ENCODE peak calls at places on chromosomes 6 and 20, in nine cellular contexts. One of them, this sample, is unnamed. For H3K4me1, the result is how much of the 10 kb centered on the place peaks cover.

GRCh38 chr6:84422380-84422968 is 195.0 kb upstream of the CEP162 start:
- DNase-seq in trophoblast cell: peak
- DNase-seq in CD8-positive, alpha-beta T cell: no peak
- DNase-seq in right cardiac atrium: peak
- DNase-seq in gastrocnemius medialis: no peak
- DNase-seq in hepatocyte: peak
- DNase-seq in fibroblast of lung: peak
- DNase-seq in cardiac muscle cell: peak
- DNase-seq in neuronal stem cell: peak
- DNase-seq in this sample: peak

GRCh38 chr20:33693741-33694645 is 7.8 kb upstream of the E2F1 start:
- DNase-seq in trophoblast cell: no peak
- DNase-seq in CD8-positive, alpha-beta T cell: no peak
- DNase-seq in right cardiac atrium: peak
- DNase-seq in gastrocnemius medialis: no peak
- DNase-seq in hepatocyte: no peak
- DNase-seq in fibroblast of lung: no peak
- DNase-seq in cardiac muscle cell: no peak
- DNase-seq in neuronal stem cell: no peak
- DNase-seq in this sample: no peak

GRCh38 chr6:89385156-89385667 is 26.9 kb downstream of the RRAGD start:
- DNase-seq in trophoblast cell: no peak
- DNase-seq in CD8-positive, alpha-beta T cell: no peak
- DNase-seq in right cardiac atrium: no peak
- DNase-seq in gastrocnemius medialis: peak
- DNase-seq in hepatocyte: no peak
- DNase-seq in fibroblast of lung: no peak
- DNase-seq in cardiac muscle cell: no peak
- DNase-seq in neuronal stem cell: no peak
- DNase-seq in this sample: peak

GRCh38 chr6:52503344-52503747 is 73.5 kb downstream of the TRAM2 start:
- DNase-seq in trophoblast cell: no peak
- DNase-seq in CD8-positive, alpha-beta T cell: no peak
- DNase-seq in right cardiac atrium: no peak
- DNase-seq in gastrocnemius medialis: no peak
- DNase-seq in hepatocyte: no peak
- DNase-seq in fibroblast of lung: no peak
- DNase-seq in cardiac muscle cell: peak
- DNase-seq in neuronal stem cell: no peak
- DNase-seq in this sample: peak

GRCh38 chr6:22878706-22879105 is 309.3 kb downstream of the HDGFL1 start:
- DNase-seq in trophoblast cell: no peak
- DNase-seq in CD8-positive, alpha-beta T cell: no peak
- DNase-seq in right cardiac atrium: no peak
- DNase-seq in gastrocnemius medialis: no peak
- DNase-seq in hepatocyte: no peak
- DNase-seq in fibroblast of lung: no peak
- DNase-seq in cardiac muscle cell: no peak
- DNase-seq in neuronal stem cell: no peak
- DNase-seq in this sample: no peak

GRCh38 chr6:106360989-106361430 is 493 bp downstream of the CRYBG1 start:
- DNase-seq in trophoblast cell: peak
- DNase-seq in CD8-positive, alpha-beta T cell: no peak
- DNase-seq in right cardiac atrium: peak
- DNase-seq in gastrocnemius medialis: no peak
- DNase-seq in hepatocyte: peak
- DNase-seq in fibroblast of lung: no peak
- DNase-seq in cardiac muscle cell: peak
- DNase-seq in neuronal stem cell: peak
- DNase-seq in this sample: no peak

GRCh38 chr6:11636121-11636520 is 98.6 kb downstream of the TMEM170B start:
- DNase-seq in trophoblast cell: no peak
- DNase-seq in CD8-positive, alpha-beta T cell: no peak
- DNase-seq in right cardiac atrium: no peak
- DNase-seq in gastrocnemius medialis: no peak
- DNase-seq in hepatocyte: no peak
- DNase-seq in fibroblast of lung: no peak
- DNase-seq in cardiac muscle cell: no peak
- DNase-seq in neuronal stem cell: no peak
- DNase-seq in this sample: no peak

GRCh38 chr20:62596486-62596885 is 45.8 kb upstream of the SLCO4A1 start:
- DNase-seq in trophoblast cell: no peak
- DNase-seq in CD8-positive, alpha-beta T cell: no peak
- DNase-seq in right cardiac atrium: peak
- DNase-seq in gastrocnemius medialis: no peak
- DNase-seq in hepatocyte: no peak
- DNase-seq in fibroblast of lung: no peak
- DNase-seq in cardiac muscle cell: no peak
- DNase-seq in neuronal stem cell: no peak
- DNase-seq in this sample: no peak

GRCh38 chr6:70967049-70967448 is 10.2 kb upstream of the B3GAT2 start:
- DNase-seq in trophoblast cell: no peak
- DNase-seq in CD8-positive, alpha-beta T cell: no peak
- DNase-seq in right cardiac atrium: no peak
- DNase-seq in gastrocnemius medialis: no peak
- DNase-seq in hepatocyte: no peak
- DNase-seq in fibroblast of lung: no peak
- DNase-seq in cardiac muscle cell: no peak
- DNase-seq in neuronal stem cell: no peak
- DNase-seq in this sample: no peak

GRCh38 chr6:83546636-83547035 is 34.3 kb downstream of the PRSS35 start:
- DNase-seq in trophoblast cell: no peak
- DNase-seq in CD8-positive, alpha-beta T cell: no peak
- DNase-seq in right cardiac atrium: no peak
- DNase-seq in gastrocnemius medialis: no peak
- DNase-seq in hepatocyte: peak
- DNase-seq in fibroblast of lung: no peak
- DNase-seq in cardiac muscle cell: no peak
- DNase-seq in neuronal stem cell: no peak
- DNase-seq in this sample: no peak

GRCh38 chr6:64175311-64175710 is 539.7 kb downstream of the PHF3 start:
- DNase-seq in trophoblast cell: no peak
- DNase-seq in CD8-positive, alpha-beta T cell: no peak
- DNase-seq in right cardiac atrium: no peak
- DNase-seq in gastrocnemius medialis: no peak
- DNase-seq in hepatocyte: no peak
- DNase-seq in fibroblast of lung: no peak
- DNase-seq in cardiac muscle cell: no peak
- DNase-seq in neuronal stem cell: no peak
- DNase-seq in this sample: no peak

GRCh38 chr20:62441986-62442539 is 14.7 kb upstream of the RBBP8NL start:
- DNase-seq in trophoblast cell: no peak
- DNase-seq in CD8-positive, alpha-beta T cell: no peak
- DNase-seq in right cardiac atrium: no peak
- DNase-seq in gastrocnemius medialis: no peak
- DNase-seq in hepatocyte: no peak
- DNase-seq in fibroblast of lung: no peak
- DNase-seq in cardiac muscle cell: no peak
- DNase-seq in neuronal stem cell: no peak
- DNase-seq in this sample: no peak

GRCh38 chr6:135601857-135602256 is 104.3 kb upstream of the AHI1 start:
- DNase-seq in trophoblast cell: no peak
- DNase-seq in CD8-positive, alpha-beta T cell: no peak
- DNase-seq in right cardiac atrium: no peak
- DNase-seq in gastrocnemius medialis: no peak
- DNase-seq in hepatocyte: no peak
- DNase-seq in fibroblast of lung: no peak
- DNase-seq in cardiac muscle cell: no peak
- DNase-seq in neuronal stem cell: no peak
- DNase-seq in this sample: no peak

GRCh38 chr20:23114018-23114417 is 27.9 kb upstream of the CD93 start:
- DNase-seq in trophoblast cell: no peak
- DNase-seq in CD8-positive, alpha-beta T cell: no peak
- DNase-seq in right cardiac atrium: peak
- DNase-seq in gastrocnemius medialis: peak
- DNase-seq in hepatocyte: no peak
- DNase-seq in fibroblast of lung: no peak
- DNase-seq in cardiac muscle cell: no peak
- DNase-seq in neuronal stem cell: no peak
- DNase-seq in this sample: no peak

GRCh38 chr20:49983848-49984408 is 1.1 kb downstream of the SNAI1 start:
- DNase-seq in trophoblast cell: no peak
- DNase-seq in CD8-positive, alpha-beta T cell: no peak
- DNase-seq in right cardiac atrium: peak
- DNase-seq in gastrocnemius medialis: no peak
- DNase-seq in hepatocyte: no peak
- DNase-seq in fibroblast of lung: peak
- DNase-seq in cardiac muscle cell: no peak
- DNase-seq in neuronal stem cell: no peak
- DNase-seq in this sample: no peak

GRCh38 chr6:145530454-145530853 is 204.9 kb downstream of the EPM2A start:
- DNase-seq in trophoblast cell: no peak
- DNase-seq in CD8-positive, alpha-beta T cell: no peak
- DNase-seq in right cardiac atrium: no peak
- DNase-seq in gastrocnemius medialis: no peak
- DNase-seq in hepatocyte: no peak
- DNase-seq in fibroblast of lung: no peak
- DNase-seq in cardiac muscle cell: no peak
- DNase-seq in neuronal stem cell: no peak
- DNase-seq in this sample: no peak

GRCh38 chr6:161547617-161548016 is 273.8 kb upstream of the AGPAT4 start:
- DNase-seq in trophoblast cell: no peak
- DNase-seq in CD8-positive, alpha-beta T cell: no peak
- DNase-seq in right cardiac atrium: no peak
- DNase-seq in gastrocnemius medialis: no peak
- DNase-seq in hepatocyte: no peak
- DNase-seq in fibroblast of lung: no peak
- DNase-seq in cardiac muscle cell: no peak
- DNase-seq in neuronal stem cell: no peak
- DNase-seq in this sample: peak

GRCh38 chr6:136994782-136995181 is 50.0 kb downstream of the IL20RA start:
- DNase-seq in trophoblast cell: no peak
- DNase-seq in CD8-positive, alpha-beta T cell: no peak
- DNase-seq in right cardiac atrium: no peak
- DNase-seq in gastrocnemius medialis: no peak
- DNase-seq in hepatocyte: peak
- DNase-seq in fibroblast of lung: no peak
- DNase-seq in cardiac muscle cell: no peak
- DNase-seq in neuronal stem cell: no peak
- DNase-seq in this sample: no peak

GRCh38 chr6:168735268-168735949 is 294.4 kb downstream of the SMOC2 start:
- DNase-seq in trophoblast cell: no peak
- DNase-seq in CD8-positive, alpha-beta T cell: no peak
- DNase-seq in right cardiac atrium: no peak
- DNase-seq in gastrocnemius medialis: no peak
- DNase-seq in hepatocyte: no peak
- DNase-seq in fibroblast of lung: no peak
- DNase-seq in cardiac muscle cell: peak
- DNase-seq in neuronal stem cell: no peak
- DNase-seq in this sample: no peak

GRCh38 chr20:20549699-20550098 is 162.7 kb downstream of the RALGAPA2 start:
- DNase-seq in trophoblast cell: peak
- DNase-seq in CD8-positive, alpha-beta T cell: no peak
- DNase-seq in right cardiac atrium: no peak
- DNase-seq in gastrocnemius medialis: no peak
- DNase-seq in hepatocyte: peak
- DNase-seq in fibroblast of lung: peak
- DNase-seq in cardiac muscle cell: no peak
- DNase-seq in neuronal stem cell: no peak
- DNase-seq in this sample: peak

GRCh38 chr6:158042245-158042798 is 60.7 kb downstream of the SYNJ2 start:
- DNase-seq in trophoblast cell: peak
- DNase-seq in CD8-positive, alpha-beta T cell: no peak
- DNase-seq in right cardiac atrium: peak
- DNase-seq in gastrocnemius medialis: peak
- DNase-seq in hepatocyte: peak
- DNase-seq in fibroblast of lung: peak
- DNase-seq in cardiac muscle cell: peak
- DNase-seq in neuronal stem cell: no peak
- DNase-seq in this sample: peak

GRCh38 chr20:3174442-3175263 is 1.3 kb upstream of the LZTS3 start:
- DNase-seq in trophoblast cell: peak
- DNase-seq in CD8-positive, alpha-beta T cell: no peak
- DNase-seq in right cardiac atrium: no peak
- DNase-seq in gastrocnemius medialis: no peak
- DNase-seq in hepatocyte: no peak
- DNase-seq in fibroblast of lung: peak
- DNase-seq in cardiac muscle cell: no peak
- DNase-seq in neuronal stem cell: no peak
- DNase-seq in this sample: no peak

GRCh38 chr6:123316733-123317323 is 319.9 kb downstream of the TRDN start:
- DNase-seq in trophoblast cell: no peak
- DNase-seq in CD8-positive, alpha-beta T cell: no peak
- DNase-seq in right cardiac atrium: no peak
- DNase-seq in gastrocnemius medialis: no peak
- DNase-seq in hepatocyte: peak
- DNase-seq in fibroblast of lung: peak
- DNase-seq in cardiac muscle cell: peak
- DNase-seq in neuronal stem cell: peak
- DNase-seq in this sample: no peak

GRCh38 chr6:15364401-15365037 is 118.7 kb downstream of the JARID2 start:
- DNase-seq in trophoblast cell: no peak
- DNase-seq in CD8-positive, alpha-beta T cell: no peak
- DNase-seq in right cardiac atrium: no peak
- DNase-seq in gastrocnemius medialis: no peak
- DNase-seq in hepatocyte: no peak
- DNase-seq in fibroblast of lung: no peak
- DNase-seq in cardiac muscle cell: no peak
- DNase-seq in neuronal stem cell: no peak
- DNase-seq in this sample: no peak
- H3K4me1 ChIP-seq in trophoblast cell: under half
- H3K4me1 ChIP-seq in CD8-positive, alpha-beta T cell: under half
- H3K4me1 ChIP-seq in right cardiac atrium: under half
- H3K4me1 ChIP-seq in gastrocnemius medialis: half or more
- H3K4me1 ChIP-seq in hepatocyte: under half
- H3K4me1 ChIP-seq in fibroblast of lung: under half
- H3K4me1 ChIP-seq in cardiac muscle cell: under half
- H3K4me1 ChIP-seq in neuronal stem cell: under half
- H3K4me1 ChIP-seq in this sample: under half

GRCh38 chr6:13420269-13420668 is 67.1 kb downstream of the GFOD1 start:
- DNase-seq in trophoblast cell: no peak
- DNase-seq in CD8-positive, alpha-beta T cell: no peak
- DNase-seq in right cardiac atrium: no peak
- DNase-seq in gastrocnemius medialis: no peak
- DNase-seq in hepatocyte: no peak
- DNase-seq in fibroblast of lung: no peak
- DNase-seq in cardiac muscle cell: peak
- DNase-seq in neuronal stem cell: no peak
- DNase-seq in this sample: no peak
- H3K27ac ChIP-seq in trophoblast cell: peak
- H3K27ac ChIP-seq in CD8-positive, alpha-beta T cell: no peak
- H3K27ac ChIP-seq in right cardiac atrium: peak
- H3K27ac ChIP-seq in gastrocnemius medialis: peak
- H3K27ac ChIP-seq in hepatocyte: no peak
- H3K27ac ChIP-seq in fibroblast of lung: no peak
- H3K27ac ChIP-seq in cardiac muscle cell: peak
- H3K27ac ChIP-seq in neuronal stem cell: no peak
- H3K27ac ChIP-seq in this sample: no peak

GRCh38 chr6:41683460-41684310 is 45.4 kb downstream of the MDFI start:
- DNase-seq in trophoblast cell: peak
- DNase-seq in CD8-positive, alpha-beta T cell: peak
- DNase-seq in right cardiac atrium: peak
- DNase-seq in gastrocnemius medialis: peak
- DNase-seq in hepatocyte: peak
- DNase-seq in fibroblast of lung: peak
- DNase-seq in cardiac muscle cell: peak
- DNase-seq in neuronal stem cell: peak
- DNase-seq in this sample: peak
- H3K4me3 ChIP-seq in trophoblast cell: no peak
- H3K4me3 ChIP-seq in CD8-positive, alpha-beta T cell: peak
- H3K4me3 ChIP-seq in right cardiac atrium: peak
- H3K4me3 ChIP-seq in gastrocnemius medialis: peak
- H3K4me3 ChIP-seq in hepatocyte: no peak
- H3K4me3 ChIP-seq in fibroblast of lung: peak
- H3K4me3 ChIP-seq in cardiac muscle cell: no peak
- H3K4me3 ChIP-seq in neuronal stem cell: no peak
- H3K4me3 ChIP-seq in this sample: no peak

GRCh38 chr20:44208165-44208564 is 2.4 kb downstream of the OSER1 start:
- DNase-seq in trophoblast cell: no peak
- DNase-seq in CD8-positive, alpha-beta T cell: no peak
- DNase-seq in right cardiac atrium: no peak
- DNase-seq in gastrocnemius medialis: no peak
- DNase-seq in hepatocyte: no peak
- DNase-seq in fibroblast of lung: no peak
- DNase-seq in cardiac muscle cell: no peak
- DNase-seq in neuronal stem cell: no peak
- DNase-seq in this sample: no peak
- H3K4me1 ChIP-seq in trophoblast cell: under half
- H3K4me1 ChIP-seq in CD8-positive, alpha-beta T cell: under half
- H3K4me1 ChIP-seq in right cardiac atrium: under half
- H3K4me1 ChIP-seq in gastrocnemius medialis: half or more
- H3K4me1 ChIP-seq in hepatocyte: under half
- H3K4me1 ChIP-seq in fibroblast of lung: under half
- H3K4me1 ChIP-seq in cardiac muscle cell: under half
- H3K4me1 ChIP-seq in neuronal stem cell: under half
- H3K4me1 ChIP-seq in this sample: half or more

This sample was measured in SJSA1.